ENCODE peak calls at places on chromosomes 1 and 21, in seven cellular contexts. One of them, this sample, is unnamed.

GRCh38 chr21:45396620-45396995 is 8.4 kb upstream of the COL18A1 start:
- DNase-seq in LNCaP clone FGC: no peak
- DNase-seq in kidney epithelial cell: no peak
- DNase-seq in pancreas: no peak
- DNase-seq in upper lobe of right lung: no peak
- DNase-seq in CD8-positive, alpha-beta T cell: no peak
- DNase-seq in fibroblast of lung: no peak
- DNase-seq in this sample: no peak

GRCh38 chr1:156070523-156070922 is 9.6 kb downstream of the RAB25 start:
- DNase-seq in CD8-positive, alpha-beta T cell: no peak
- DNase-seq in fibroblast of lung: no peak
- DNase-seq in kidney epithelial cell: no peak
- DNase-seq in LNCaP clone FGC: no peak
- DNase-seq in upper lobe of right lung: no peak
- DNase-seq in pancreas: no peak
- DNase-seq in this sample: no peak

GRCh38 chr1:173663159-173663558 is 6.5 kb downstream of the ANKRD45 start:
- DNase-seq in kidney epithelial cell: no peak
- DNase-seq in CD8-positive, alpha-beta T cell: no peak
- DNase-seq in pancreas: no peak
- DNase-seq in LNCaP clone FGC: no peak
- DNase-seq in upper lobe of right lung: no peak
- DNase-seq in fibroblast of lung: no peak
- DNase-seq in this sample: no peak

GRCh38 chr21:31235671-31236450 is 108.2 kb downstream of the TIAM1 start:
- DNase-seq in pancreas: no peak
- DNase-seq in upper lobe of right lung: no peak
- DNase-seq in LNCaP clone FGC: no peak
- DNase-seq in CD8-positive, alpha-beta T cell: no peak
- DNase-seq in kidney epithelial cell: peak
- DNase-seq in fibroblast of lung: peak
- DNase-seq in this sample: no peak

GRCh38 chr1:243974451-243975292 is 76.4 kb upstream of the ZBTB18 start:
- DNase-seq in pancreas: no peak
- DNase-seq in fibroblast of lung: peak
- DNase-seq in CD8-positive, alpha-beta T cell: no peak
- DNase-seq in kidney epithelial cell: no peak
- DNase-seq in upper lobe of right lung: no peak
- DNase-seq in LNCaP clone FGC: no peak
- DNase-seq in this sample: no peak

GRCh38 chr1:188817814-188818213 is 1659.8 kb downstream of the BRINP3 start:
- DNase-seq in fibroblast of lung: no peak
- DNase-seq in CD8-positive, alpha-beta T cell: no peak
- DNase-seq in kidney epithelial cell: no peak
- DNase-seq in upper lobe of right lung: no peak
- DNase-seq in LNCaP clone FGC: no peak
- DNase-seq in pancreas: no peak
- DNase-seq in this sample: no peak

GRCh38 chr1:231279081-231279480 is 38.1 kb downstream of the GNPAT start:
- DNase-seq in LNCaP clone FGC: no peak
- DNase-seq in pancreas: no peak
- DNase-seq in kidney epithelial cell: no peak
- DNase-seq in fibroblast of lung: peak
- DNase-seq in upper lobe of right lung: no peak
- DNase-seq in CD8-positive, alpha-beta T cell: no peak
- DNase-seq in this sample: no peak

GRCh38 chr1:235270625-235271024 is 57.4 kb downstream of the ARID4B start:
- DNase-seq in pancreas: no peak
- DNase-seq in CD8-positive, alpha-beta T cell: no peak
- DNase-seq in LNCaP clone FGC: no peak
- DNase-seq in kidney epithelial cell: no peak
- DNase-seq in upper lobe of right lung: no peak
- DNase-seq in fibroblast of lung: peak
- DNase-seq in this sample: no peak

GRCh38 chr1:1081311-1082238 is 7.5 kb upstream of the RNF223 start:
- DNase-seq in fibroblast of lung: no peak
- DNase-seq in upper lobe of right lung: peak
- DNase-seq in kidney epithelial cell: no peak
- DNase-seq in pancreas: no peak
- DNase-seq in LNCaP clone FGC: no peak
- DNase-seq in CD8-positive, alpha-beta T cell: no peak
- DNase-seq in this sample: no peak

GRCh38 chr1:1079408-1080121 is 5.5 kb upstream of the RNF223 start:
- DNase-seq in pancreas: peak
- DNase-seq in upper lobe of right lung: peak
- DNase-seq in fibroblast of lung: peak
- DNase-seq in LNCaP clone FGC: peak
- DNase-seq in kidney epithelial cell: peak
- DNase-seq in CD8-positive, alpha-beta T cell: no peak
- DNase-seq in this sample: peak

GRCh38 chr1:1082239-1083180 is 8.4 kb upstream of the RNF223 start:
- DNase-seq in kidney epithelial cell: no peak
- DNase-seq in pancreas: no peak
- DNase-seq in fibroblast of lung: no peak
- DNase-seq in CD8-positive, alpha-beta T cell: no peak
- DNase-seq in upper lobe of right lung: peak
- DNase-seq in LNCaP clone FGC: no peak
- DNase-seq in this sample: no peak

GRCh38 chr1:1080951-1081310 is 6.8 kb upstream of the RNF223 start:
- DNase-seq in LNCaP clone FGC: no peak
- DNase-seq in kidney epithelial cell: no peak
- DNase-seq in pancreas: peak
- DNase-seq in fibroblast of lung: no peak
- DNase-seq in CD8-positive, alpha-beta T cell: no peak
- DNase-seq in upper lobe of right lung: peak
- DNase-seq in this sample: no peak

GRCh38 chr1:1080122-1080753 is 6.1 kb upstream of the RNF223 start:
- DNase-seq in upper lobe of right lung: peak
- DNase-seq in fibroblast of lung: peak
- DNase-seq in LNCaP clone FGC: no peak
- DNase-seq in CD8-positive, alpha-beta T cell: no peak
- DNase-seq in kidney epithelial cell: no peak
- DNase-seq in pancreas: peak
- DNase-seq in this sample: no peak
- H3K4me3 ChIP-seq in upper lobe of right lung: peak
- H3K4me3 ChIP-seq in fibroblast of lung: no peak
- H3K4me3 ChIP-seq in LNCaP clone FGC: peak
- H3K4me3 ChIP-seq in CD8-positive, alpha-beta T cell: no peak
- H3K4me3 ChIP-seq in kidney epithelial cell: no peak
- H3K4me3 ChIP-seq in pancreas: peak
- H3K4me3 ChIP-seq in this sample: peak

DNA sequence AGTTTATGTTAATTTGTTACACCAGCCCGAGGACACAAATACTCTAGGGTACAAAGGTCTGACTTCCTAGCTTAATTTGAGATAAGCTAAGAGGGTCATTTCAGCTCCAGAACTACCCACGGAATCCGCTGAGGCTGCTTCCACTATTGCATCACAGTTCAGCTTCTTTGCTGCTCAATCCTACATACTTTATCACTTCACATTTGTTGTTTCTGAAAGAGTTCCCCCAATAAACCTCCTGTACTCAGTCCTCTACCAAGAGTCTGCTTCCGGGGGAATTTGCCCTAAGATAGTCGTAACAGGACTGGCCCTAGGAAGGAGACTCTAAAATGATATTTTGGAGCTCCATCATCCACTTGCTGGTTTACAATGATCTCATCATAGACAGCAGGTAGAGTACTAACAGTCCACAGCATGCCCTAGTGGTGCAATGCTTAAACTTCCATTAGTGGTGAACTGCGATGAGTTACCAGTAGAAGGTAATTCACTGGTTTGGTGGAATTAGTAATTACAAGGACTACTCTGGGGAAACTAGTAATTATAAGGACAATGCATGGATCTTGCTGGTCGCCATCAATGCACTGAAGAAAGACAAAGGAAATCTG is 229.3 kb downstream of the USH2A start:
- DNase-seq in pancreas: no peak
- DNase-seq in upper lobe of right lung: no peak
- DNase-seq in fibroblast of lung: no peak
- DNase-seq in kidney epithelial cell: no peak
- DNase-seq in LNCaP clone FGC: no peak
- DNase-seq in CD8-positive, alpha-beta T cell: no peak
- DNase-seq in this sample: no peak
- TF ChIP-seq CTCF in pancreas: no peak
- TF ChIP-seq CTCF in upper lobe of right lung: no peak
- TF ChIP-seq CTCF in fibroblast of lung: peak
- TF ChIP-seq CTCF in kidney epithelial cell: peak
- TF ChIP-seq CTCF in LNCaP clone FGC: peak
- TF ChIP-seq CTCF in CD8-positive, alpha-beta T cell: no peak
- TF ChIP-seq CTCF in this sample: peak

DNA sequence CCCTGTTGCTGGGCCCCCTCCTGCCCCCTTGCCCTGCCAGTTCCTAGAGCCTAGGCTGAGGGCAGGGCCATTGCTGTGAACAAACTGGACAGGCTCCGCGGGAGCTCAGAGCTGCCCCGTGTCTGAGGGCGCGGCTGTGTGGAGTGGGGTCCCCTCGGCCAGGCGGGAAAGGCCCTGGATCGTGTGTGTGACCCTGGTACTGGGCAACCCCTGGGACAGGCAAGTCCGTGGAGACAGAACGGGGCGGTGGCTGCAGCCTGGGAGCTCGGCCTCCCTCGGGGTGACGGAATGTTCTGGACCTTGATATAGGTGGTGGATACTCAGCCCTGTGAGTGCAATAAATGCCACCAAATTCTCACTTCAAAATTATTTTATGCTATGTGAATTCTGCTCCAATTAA is 27.7 kb upstream of the C1orf159 start:
- DNase-seq in upper lobe of right lung: no peak
- DNase-seq in LNCaP clone FGC: no peak
- DNase-seq in kidney epithelial cell: no peak
- DNase-seq in CD8-positive, alpha-beta T cell: no peak
- DNase-seq in pancreas: no peak
- DNase-seq in fibroblast of lung: no peak
- DNase-seq in this sample: no peak
- H3K4me3 ChIP-seq in upper lobe of right lung: no peak
- H3K4me3 ChIP-seq in LNCaP clone FGC: no peak
- H3K4me3 ChIP-seq in kidney epithelial cell: no peak
- H3K4me3 ChIP-seq in CD8-positive, alpha-beta T cell: no peak
- H3K4me3 ChIP-seq in pancreas: no peak
- H3K4me3 ChIP-seq in fibroblast of lung: no peak
- H3K4me3 ChIP-seq in this sample: no peak

GRCh38 chr1:201176931-201177330 is 13.7 kb upstream of the IGFN1 start:
- DNase-seq in pancreas: no peak
- DNase-seq in fibroblast of lung: peak
- DNase-seq in LNCaP clone FGC: no peak
- DNase-seq in upper lobe of right lung: peak
- DNase-seq in CD8-positive, alpha-beta T cell: no peak
- DNase-seq in kidney epithelial cell: no peak
- DNase-seq in this sample: no peak
- TF ChIP-seq CTCF in pancreas: no peak
- TF ChIP-seq CTCF in fibroblast of lung: no peak
- TF ChIP-seq CTCF in LNCaP clone FGC: no peak
- TF ChIP-seq CTCF in upper lobe of right lung: no peak
- TF ChIP-seq CTCF in CD8-positive, alpha-beta T cell: no peak
- TF ChIP-seq CTCF in kidney epithelial cell: no peak
- TF ChIP-seq CTCF in this sample: no peak